ENCODE peak calls at places on chromosomes 12 and 14, in five cellular contexts. K, N, W, Z and I are unnamed samples.

GRCh38 chr12:99043319-99043914 is 398.3 kb downstream of the APAF1 start:
- DNase-seq in W (peak), Z (no peak), K (no peak), N (peak), I (peak)

GRCh38 chr14:54627718-54628345 is 60.9 kb downstream of the SAMD4A start:
- DNase-seq in Z (no peak), K (no peak), W (no peak), N (peak), I (no peak)

GRCh38 chr14:105364100-105364708 is 34.1 kb upstream of the TEX22 start:
- DNase-seq in N (peak), K (peak), Z (peak), W (no peak), I (no peak)

GRCh38 chr12:53218551-53219114 is 11.6 kb upstream of the ITGB7 start:
- DNase-seq in W (no peak), N (no peak), Z (no peak), K (no peak), I (no peak)

GRCh38 chr12:109773384-109774011 is 59.7 kb downstream of the TRPV4 start:
- DNase-seq in Z (no peak), W (no peak), N (no peak), K (no peak), I (no peak)

GRCh38 chr14:78107171-78107570 is 63.0 kb upstream of the NRXN3 start:
- DNase-seq in N (no peak), W (no peak), K (no peak), Z (no peak), I (no peak)

GRCh38 chr14:75542585-75543091 is 20.4 kb downstream of the BATF start:
- DNase-seq in K (peak), W (peak), Z (no peak), N (peak), I (no peak)

GRCh38 chr14:105602799-105603763 is 76.7 kb downstream of the TMEM121 start:
- DNase-seq in K (no peak), W (peak), Z (no peak), N (no peak), I (no peak)

GRCh38 chr12:89263153-89263552 is 89.1 kb downstream of the DUSP6 start:
- DNase-seq in W (no peak), N (no peak), Z (no peak), K (no peak), I (no peak)

GRCh38 chr14:28773917-28774691 is 7.5 kb downstream of the FOXG1 start:
- DNase-seq in W (no peak), Z (no peak), K (no peak), N (no peak), I (no peak)

GRCh38 chr14:53022593-53022992 is 71.7 kb upstream of the FERMT2 start:
- DNase-seq in W (no peak), K (no peak), N (no peak), Z (peak), I (no peak)